ENCODE peak calls at places on chromosomes 5 and 9, in seven cellular contexts. D, P, Q, B, H, T and C are unnamed samples.

GRCh38 chr9:116189683-116190082 is 36.1 kb downstream of the PAPPA start:
- DNase-seq in D (peak; percentile 65), P (no peak), Q (no peak), B (no peak), H (no peak), T (peak; percentile 36), C (no peak)

GRCh38 chr9:89756891-89757537 is 152.2 kb downstream of the GADD45G start:
- DNase-seq in D (no peak), P (no peak), Q (no peak), B (peak; percentile 71), H (no peak), T (peak; percentile 51), C (no peak)

GRCh38 chr9:79662553-79662956 is 90.8 kb downstream of the TLE4 start:
- DNase-seq in D (no peak), P (peak; percentile 75), Q (no peak), B (no peak), H (no peak), T (no peak), C (no peak)

GRCh38 chr5:116078199-116078598 is 6.6 kb upstream of the COMMD10 start:
- DNase-seq in D (no peak), P (no peak), Q (no peak), B (no peak), H (no peak), T (no peak), C (no peak)

GRCh38 chr9:93346240-93347112 is 105.0 kb upstream of the FAM120A start:
- DNase-seq in D (peak; percentile 71), P (no peak), Q (no peak), B (no peak), H (no peak), T (peak; percentile 27), C (peak; percentile 62)

GRCh38 chr9:127916665-127917581 is at the start of gene ST6GALNAC4:
- DNase-seq in D (peak; percentile 98), P (peak; percentile 90), Q (peak; percentile 92), B (peak; percentile 96), H (peak; percentile 74), T (peak; percentile 96), C (peak; percentile 96)

GRCh38 chr9:124348831-124349230 is 66.4 kb downstream of the PSMB7 start:
- DNase-seq in D (peak; percentile 53), P (no peak), Q (no peak), B (no peak), H (no peak), T (no peak), C (peak; percentile 5)

GRCh38 chr5:98771389-98772109 is 1.9 kb upstream of the RGMB start:
- DNase-seq in D (no peak), P (peak; percentile 94), Q (peak; percentile 11), B (no peak), H (peak; percentile 92), T (peak; percentile 92), C (peak; percentile 49)

GRCh38 chr5:178340187-178340586 is 107.6 kb upstream of the PHYKPL start:
- DNase-seq in D (peak; percentile 38), P (no peak), Q (no peak), B (no peak), H (no peak), T (no peak), C (no peak)

GRCh38 chr9:126036881-126037291 is 289.7 kb downstream of the PBX3 start:
- DNase-seq in D (no peak), P (no peak), Q (no peak), B (no peak), H (no peak), T (no peak), C (no peak)

GRCh38 chr9:126777733-126778132 is 27.1 kb upstream of the ZBTB43 start:
- DNase-seq in D (peak; percentile 50), P (no peak), Q (no peak), B (no peak), H (no peak), T (peak; percentile 47), C (peak; percentile 69)

GRCh38 chr5:177494356-177495195 is 2.8 kb downstream of the PDLIM7 start:
- DNase-seq in D (peak; percentile 74), P (peak; percentile 78), Q (no peak), B (peak; percentile 60), H (no peak), T (peak; percentile 84), C (peak; percentile 75)

GRCh38 chr5:107617052-107617451 is 53.7 kb downstream of the EFNA5 start:
- DNase-seq in D (no peak), P (no peak), Q (no peak), B (no peak), H (no peak), T (no peak), C (no peak)

GRCh38 chr9:74415995-74416394 is 81.1 kb upstream of the RORB start:
- DNase-seq in D (no peak), P (no peak), Q (no peak), B (no peak), H (no peak), T (no peak), C (no peak)

GRCh38 chr9:92911496-92912475 is 33.9 kb upstream of the ZNF484 start:
- DNase-seq in D (no peak), P (peak; percentile 6), Q (no peak), B (no peak), H (no peak), T (peak; percentile 25), C (no peak)

GRCh38 chr5:72452515-72453259 is 54.5 kb downstream of the ZNF366 start:
- DNase-seq in D (no peak), P (peak; percentile 96), Q (no peak), B (peak; percentile 63), H (no peak), T (peak; percentile 71), C (no peak)

GRCh38 chr9:5721279-5722087 is 92.6 kb downstream of the RIC1 start:
- DNase-seq in D (no peak), P (no peak), Q (no peak), B (no peak), H (no peak), T (peak; percentile 3), C (no peak)

GRCh38 chr9:98772364-98773155 is 23.8 kb downstream of the ANKS6 start:
- DNase-seq in D (no peak), P (no peak), Q (no peak), B (no peak), H (no peak), T (no peak), C (no peak)

GRCh38 chr5:172411423-172412111 is 42.8 kb downstream of the SH3PXD2B start:
- DNase-seq in D (no peak), P (peak; percentile 85), Q (no peak), B (peak; percentile 42), H (no peak), T (peak; percentile 42), C (no peak)

GRCh38 chr9:37920471-37921167 is 16.7 kb upstream of the SLC25A51 start:
- DNase-seq in D (peak; percentile 53), P (no peak), Q (no peak), B (no peak), H (no peak), T (peak; percentile 35), C (peak; percentile 59)

GRCh38 chr9:99023831-99024230 is 80.1 kb downstream of the COL15A1 start:
- DNase-seq in D (no peak), P (peak; percentile 64), Q (no peak), B (peak; percentile 54), H (no peak), T (peak; percentile 43), C (no peak)

GRCh38 chr9:123933401-123933800 is 3.5 kb upstream of the DENND1A start:
- DNase-seq in D (no peak), P (peak; percentile 23), Q (no peak), B (no peak), H (no peak), T (peak; percentile 41), C (no peak)

GRCh38 chr5:21688655-21689054 is 1164.5 kb downstream of the CDH12 start:
- DNase-seq in D (no peak), P (no peak), Q (no peak), B (no peak), H (no peak), T (no peak), C (no peak)

GRCh38 chr9:35757527-35758275 is 3.6 kb upstream of the MSMP start:
- DNase-seq in D (no peak), P (no peak), Q (no peak), B (no peak), H (no peak), T (no peak), C (no peak)

GRCh38 chr5:169374761-169375160 is 73.8 kb upstream of the SLIT3 start:
- DNase-seq in D (no peak), P (no peak), Q (no peak), B (no peak), H (peak; percentile 15), T (no peak), C (no peak)